ENCODE peak calls at places on chromosomes 13 and 19, in six cellular contexts. O is activated CD4-positive, CD25-positive, alpha-beta regulatory T cell treated with anti-CD3 and anti-CD28 coated beads, Interleukin-2, amount 50 U/mL, for 16 hours; B is iPS-NIHi11; I is Daoy; C is activated naive CD4-positive, alpha-beta T cell; E is naive thymus-derived CD4-positive, alpha-beta T cell. F is an unnamed sample.
A peak's percentile ranks its signal among the peaks of the same experiment; 100 is the strongest.

GRCh38 chr13:108902557-108903155 is 273.2 kb downstream of the MYO16 start:
- DNase-seq in C (no peak), B (no peak), O (no peak), I (no peak), E (no peak), F (peak; percentile 76)

GRCh38 chr19:10505583-10506229 is 2.5 kb upstream of the KEAP1 start:
- DNase-seq in I (peak; percentile 72), O (peak; percentile 65), C (peak; percentile 39), E (peak; percentile 51), B (peak; percentile 72), F (peak; percentile 44)

GRCh38 chr13:52815330-52815729 is 33.1 kb downstream of the PCDH8 start:
- DNase-seq in B (no peak), C (no peak), E (no peak), I (peak; percentile 20), O (no peak), F (no peak)

GRCh38 chr19:13978306-13978705 is 26.0 kb downstream of the DCAF15 start:
- DNase-seq in I (peak; percentile 43), E (no peak), B (peak; percentile 94), O (no peak), C (no peak), F (no peak)

GRCh38 chr13:59531571-59532091 is 632.1 kb downstream of the DIAPH3 start:
- DNase-seq in B (peak; percentile 45), O (no peak), I (peak; percentile 18), C (no peak), E (peak; percentile 5), F (peak; percentile 26)

GRCh38 chr19:48757089-48757675 is 1.9 kb downstream of the FGF21 start:
- DNase-seq in O (no peak), E (no peak), I (no peak), B (no peak), C (no peak), F (no peak)

GRCh38 chr13:98315902-98316301 is 138.8 kb upstream of the RNF113B start:
- DNase-seq in E (no peak), C (no peak), I (no peak), O (no peak), B (no peak), F (no peak)

GRCh38 chr19:48630289-48631036 is 6.7 kb downstream of the DBP start:
- DNase-seq in C (no peak), B (no peak), E (no peak), I (peak; percentile 41), O (no peak), F (no peak)

GRCh38 chr13:95073826-95074345 is 227.4 kb downstream of the ABCC4 start:
- DNase-seq in O (no peak), E (no peak), I (no peak), C (no peak), B (no peak), F (no peak)

GRCh38 chr13:98144501-98145350 is 1.8 kb downstream of the FARP1 start:
- DNase-seq in B (peak; percentile 49), C (no peak), I (peak; percentile 56), E (no peak), O (no peak), F (peak; percentile 28)

GRCh38 chr19:4624733-4625362 is 14.5 kb upstream of the TNFAIP8L1 start:
- DNase-seq in C (no peak), E (no peak), B (peak; percentile 55), O (no peak), I (peak; percentile 61), F (no peak)

GRCh38 chr13:40190656-40191100 is 475.8 kb downstream of the FOXO1 start:
- DNase-seq in I (peak; percentile 64), C (no peak), O (peak; percentile 49), B (no peak), E (peak; percentile 74), F (peak; percentile 82)

F was measured in COLO829.